ENCODE peak calls at places on chromosomes 7 and 10, in eight cellular contexts. V, G, B, H, T, W, L and Z are unnamed samples.

GRCh38 chr10:67853512-67853911 is 15.5 kb upstream of the DNAJC12 start:
- DNase-seq in T (no peak), H (no peak), B (no peak), V (no peak), L (no peak), W (no peak), G (no peak), Z (no peak)

GRCh38 chr10:93081834-93082233 is 8.1 kb downstream of the CYP26A1 start:
- DNase-seq in T (peak), G (peak), L (no peak), W (no peak), B (no peak), V (no peak), H (no peak), Z (no peak)

GRCh38 chr10:28241766-28242399 is 61.0 kb downstream of the MPP7 start:
- DNase-seq in W (no peak), V (no peak), G (peak), B (no peak), T (no peak), L (peak), H (peak), Z (peak)

GRCh38 chr7:107964510-107964909 is 38.5 kb downstream of the LAMB1 start:
- DNase-seq in L (no peak), B (no peak), G (no peak), H (no peak), T (no peak), W (no peak), V (no peak), Z (no peak)

GRCh38 chr10:54796876-54797275 is 4.2 kb downstream of the PCDH15 start:
- DNase-seq in W (no peak), T (no peak), B (no peak), G (no peak), H (no peak), V (no peak), L (no peak), Z (no peak)

GRCh38 chr10:28722065-28722803 is 44.9 kb downstream of the BAMBI start:
- DNase-seq in W (no peak), B (peak), H (no peak), L (no peak), G (peak), T (no peak), V (peak), Z (peak)

GRCh38 chr7:121343302-121343701 is 14.5 kb downstream of the WNT16 start:
- DNase-seq in T (no peak), L (no peak), W (no peak), B (no peak), V (no peak), G (peak), H (no peak), Z (no peak)

GRCh38 chr10:78991187-78991586 is 77.6 kb upstream of the ZMIZ1 start:
- DNase-seq in G (peak), B (no peak), T (no peak), V (peak), W (no peak), L (peak), H (no peak), Z (no peak)

GRCh38 chr10:49396666-49396999 is 744 bp upstream of the DRGX start:
- DNase-seq in H (no peak), B (no peak), L (no peak), W (no peak), T (no peak), V (no peak), G (no peak), Z (no peak)

GRCh38 chr10:23516530-23516929 is 77.7 kb downstream of the OTUD1 start:
- DNase-seq in B (no peak), T (no peak), G (peak), W (no peak), V (no peak), L (no peak), H (no peak), Z (peak)

GRCh38 chr10:48460148-48460545 is 144.7 kb downstream of the ARHGAP22 start:
- DNase-seq in W (no peak), V (no peak), T (no peak), B (no peak), H (no peak), L (no peak), G (no peak), Z (no peak)

GRCh38 chr7:42922017-42922753 is 9.8 kb downstream of the PSMA2 start:
- DNase-seq in G (no peak), L (no peak), B (no peak), H (no peak), W (no peak), V (no peak), T (no peak), Z (no peak)

GRCh38 chr10:96532523-96532922 is 18.8 kb upstream of the TLL2 start:
- DNase-seq in G (peak), H (no peak), V (no peak), W (no peak), L (no peak), T (peak), B (no peak), Z (peak)

GRCh38 chr7:50939026-50939425 is 156.3 kb upstream of the GRB10 start:
- DNase-seq in W (no peak), L (peak), G (peak), H (no peak), B (no peak), V (no peak), T (no peak), Z (no peak)

GRCh38 chr10:24791129-24791733 is 67.5 kb upstream of the ARHGAP21 start:
- DNase-seq in V (no peak), H (no peak), W (no peak), G (no peak), L (no peak), B (no peak), T (no peak), Z (no peak)

GRCh38 chr10:78337646-78338391 is 304.2 kb downstream of the RPS24 start:
- DNase-seq in L (no peak), V (no peak), T (peak), G (peak), H (no peak), W (no peak), B (no peak), Z (peak)

GRCh38 chr7:111532625-111533024 is 29.7 kb downstream of the IMMP2L start:
- DNase-seq in L (no peak), T (no peak), G (no peak), B (no peak), W (no peak), H (no peak), V (peak), Z (peak)

GRCh38 chr10:8428654-8429053 is 374.2 kb downstream of the GATA3 start:
- DNase-seq in B (no peak), G (no peak), H (no peak), V (no peak), W (no peak), T (no peak), L (no peak), Z (no peak)